ENCODE peak calls at places on chromosomes 16 and 17, in eight cellular contexts. One of them, this sample, is unnamed.

GRCh38 chr17:4901648-4902344 is 1.1 kb downstream of the CHRNE start:
- DNase-seq in upper lobe of left lung: peak
- DNase-seq in GM12891: peak
- DNase-seq in uterus: no peak
- DNase-seq in ovary: peak
- DNase-seq in adrenal gland: peak
- DNase-seq in transverse colon: no peak
- DNase-seq in A549: no peak
- DNase-seq in this sample: no peak

GRCh38 chr16:56618138-56618537 is 7.4 kb upstream of the MT1E start:
- DNase-seq in upper lobe of left lung: no peak
- DNase-seq in GM12891: no peak
- DNase-seq in uterus: no peak
- DNase-seq in ovary: no peak
- DNase-seq in adrenal gland: no peak
- DNase-seq in transverse colon: no peak
- DNase-seq in A549: no peak
- DNase-seq in this sample: no peak

GRCh38 chr16:608019-608418 is 18.2 kb downstream of the RAB40C start:
- DNase-seq in upper lobe of left lung: no peak
- DNase-seq in GM12891: no peak
- DNase-seq in uterus: no peak
- DNase-seq in ovary: no peak
- DNase-seq in adrenal gland: no peak
- DNase-seq in transverse colon: no peak
- DNase-seq in A549: no peak
- DNase-seq in this sample: no peak

GRCh38 chr17:59837362-59838195 is 55.2 kb downstream of the TUBD1 start:
- DNase-seq in upper lobe of left lung: peak
- DNase-seq in GM12891: no peak
- DNase-seq in uterus: peak
- DNase-seq in ovary: no peak
- DNase-seq in adrenal gland: peak
- DNase-seq in transverse colon: peak
- DNase-seq in A549: peak
- DNase-seq in this sample: peak

GRCh38 chr17:2852211-2852610 is 56.0 kb downstream of the RAP1GAP2 start:
- DNase-seq in upper lobe of left lung: no peak
- DNase-seq in GM12891: no peak
- DNase-seq in uterus: no peak
- DNase-seq in ovary: no peak
- DNase-seq in adrenal gland: no peak
- DNase-seq in transverse colon: peak
- DNase-seq in A549: no peak
- DNase-seq in this sample: no peak

GRCh38 chr17:3762922-3763776 is 37.8 kb downstream of the ITGAE start:
- DNase-seq in upper lobe of left lung: no peak
- DNase-seq in GM12891: peak
- DNase-seq in uterus: no peak
- DNase-seq in ovary: no peak
- DNase-seq in adrenal gland: no peak
- DNase-seq in transverse colon: no peak
- DNase-seq in A549: no peak
- DNase-seq in this sample: no peak

GRCh38 chr16:48611329-48612137 is 1.6 kb upstream of the N4BP1 start:
- DNase-seq in upper lobe of left lung: peak
- DNase-seq in GM12891: no peak
- DNase-seq in uterus: no peak
- DNase-seq in ovary: no peak
- DNase-seq in adrenal gland: no peak
- DNase-seq in transverse colon: peak
- DNase-seq in A549: peak
- DNase-seq in this sample: no peak

GRCh38 chr16:53545433-53545832 is 42.4 kb upstream of the AKTIP start:
- DNase-seq in upper lobe of left lung: no peak
- DNase-seq in GM12891: no peak
- DNase-seq in uterus: no peak
- DNase-seq in ovary: no peak
- DNase-seq in adrenal gland: no peak
- DNase-seq in transverse colon: no peak
- DNase-seq in A549: no peak
- DNase-seq in this sample: no peak

GRCh38 chr16:70804153-70804728 is 3.3 kb upstream of the VAC14 start:
- DNase-seq in upper lobe of left lung: no peak
- DNase-seq in GM12891: no peak
- DNase-seq in uterus: no peak
- DNase-seq in ovary: no peak
- DNase-seq in adrenal gland: no peak
- DNase-seq in transverse colon: no peak
- DNase-seq in A549: peak
- DNase-seq in this sample: no peak

GRCh38 chr17:61495161-61495857 is 43.1 kb downstream of the TBX4 start:
- DNase-seq in upper lobe of left lung: no peak
- DNase-seq in GM12891: no peak
- DNase-seq in uterus: no peak
- DNase-seq in ovary: no peak
- DNase-seq in adrenal gland: peak
- DNase-seq in transverse colon: no peak
- DNase-seq in A549: no peak
- DNase-seq in this sample: no peak

GRCh38 chr16:15521758-15522509 is 87.5 kb downstream of the BMERB1 start:
- DNase-seq in upper lobe of left lung: no peak
- DNase-seq in GM12891: no peak
- DNase-seq in uterus: peak
- DNase-seq in ovary: no peak
- DNase-seq in adrenal gland: no peak
- DNase-seq in transverse colon: no peak
- DNase-seq in A549: no peak
- DNase-seq in this sample: no peak

DNA sequence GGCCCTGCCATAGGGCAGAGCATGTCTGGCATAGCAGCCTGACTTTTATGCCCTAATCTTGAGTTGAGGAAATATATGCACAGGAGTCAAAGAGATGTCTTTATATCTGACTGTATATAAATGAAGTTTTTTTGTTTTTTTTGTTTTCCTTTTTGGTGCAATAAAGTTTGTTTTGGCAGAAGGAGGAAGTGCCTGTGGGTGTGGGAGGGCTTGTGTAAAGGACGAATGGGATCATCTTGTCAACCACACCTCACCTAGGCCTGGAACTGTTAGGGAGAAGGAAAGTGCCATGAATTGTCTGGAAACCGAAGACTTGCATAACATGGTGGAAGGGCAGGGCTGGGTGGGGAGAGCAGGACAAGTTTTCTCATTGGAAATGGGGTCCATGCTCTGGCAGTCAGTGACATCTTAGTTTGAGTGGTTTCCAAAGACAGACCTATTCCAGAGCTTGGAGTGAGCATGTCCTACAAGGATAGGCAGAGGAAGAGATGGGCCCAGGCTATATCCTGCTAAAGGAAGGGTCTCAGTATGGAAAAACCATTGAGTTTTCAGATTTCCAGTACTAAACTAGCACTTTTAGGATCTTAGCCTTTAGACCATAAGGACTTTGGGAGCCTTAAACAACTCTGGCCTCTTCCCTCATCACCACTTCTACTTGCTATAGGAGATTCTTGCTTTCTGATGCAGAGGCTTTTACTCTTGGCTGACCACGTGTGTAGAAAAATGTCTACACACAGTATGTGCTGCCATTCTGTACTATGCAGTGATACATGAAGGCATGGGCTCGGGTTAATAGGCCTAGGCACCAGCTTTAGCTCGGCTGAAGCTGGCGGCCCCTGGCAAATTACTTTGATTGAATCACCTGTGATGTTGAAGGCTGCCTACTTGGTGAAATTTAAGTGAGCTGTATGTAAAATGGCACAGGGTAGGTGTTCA is 15.5 kb downstream of the SNF8 start:
- DNase-seq in upper lobe of left lung: no peak
- DNase-seq in GM12891: no peak
- DNase-seq in uterus: no peak
- DNase-seq in ovary: no peak
- DNase-seq in adrenal gland: no peak
- DNase-seq in transverse colon: no peak
- DNase-seq in A549: no peak
- DNase-seq in this sample: no peak
- TF ChIP-seq POLR2A in upper lobe of left lung: no peak
- TF ChIP-seq POLR2A in GM12891: peak
- TF ChIP-seq POLR2A in uterus: no peak
- TF ChIP-seq POLR2A in ovary: no peak
- TF ChIP-seq POLR2A in adrenal gland: no peak
- TF ChIP-seq POLR2A in transverse colon: no peak
- TF ChIP-seq POLR2A in A549: no peak
- TF ChIP-seq POLR2A in this sample: no peak

GRCh38 chr17:39198186-39198566 is 707 bp upstream of the CACNB1 start:
- DNase-seq in upper lobe of left lung: no peak
- DNase-seq in GM12891: no peak
- DNase-seq in uterus: no peak
- DNase-seq in ovary: no peak
- DNase-seq in adrenal gland: no peak
- DNase-seq in transverse colon: no peak
- DNase-seq in A549: no peak
- DNase-seq in this sample: no peak

GRCh38 chr17:39195568-39196160 is 1.8 kb downstream of the CACNB1 start:
- DNase-seq in upper lobe of left lung: peak
- DNase-seq in GM12891: no peak
- DNase-seq in uterus: no peak
- DNase-seq in ovary: no peak
- DNase-seq in adrenal gland: no peak
- DNase-seq in transverse colon: peak
- DNase-seq in A549: no peak
- DNase-seq in this sample: no peak

GRCh38 chr17:39196191-39196819 is 1.2 kb downstream of the CACNB1 start:
- DNase-seq in upper lobe of left lung: no peak
- DNase-seq in GM12891: no peak
- DNase-seq in uterus: no peak
- DNase-seq in ovary: no peak
- DNase-seq in adrenal gland: no peak
- DNase-seq in transverse colon: peak
- DNase-seq in A549: no peak
- DNase-seq in this sample: no peak

GRCh38 chr17:39196820-39197331 is 593 bp downstream of the CACNB1 start:
- DNase-seq in upper lobe of left lung: peak
- DNase-seq in GM12891: no peak
- DNase-seq in uterus: peak
- DNase-seq in ovary: peak
- DNase-seq in adrenal gland: peak
- DNase-seq in transverse colon: peak
- DNase-seq in A549: peak
- DNase-seq in this sample: no peak

GRCh38 chr17:39197380-39198185 is at the start of gene CACNB1:
- DNase-seq in upper lobe of left lung: peak
- DNase-seq in GM12891: peak
- DNase-seq in uterus: peak
- DNase-seq in ovary: peak
- DNase-seq in adrenal gland: peak
- DNase-seq in transverse colon: peak
- DNase-seq in A549: peak
- DNase-seq in this sample: peak
- TF ChIP-seq POLR2A in upper lobe of left lung: peak
- TF ChIP-seq POLR2A in GM12891: no peak
- TF ChIP-seq POLR2A in uterus: peak
- TF ChIP-seq POLR2A in ovary: peak
- TF ChIP-seq POLR2A in adrenal gland: peak
- TF ChIP-seq POLR2A in transverse colon: no peak
- TF ChIP-seq POLR2A in A549: peak
- TF ChIP-seq POLR2A in this sample: peak

DNA sequence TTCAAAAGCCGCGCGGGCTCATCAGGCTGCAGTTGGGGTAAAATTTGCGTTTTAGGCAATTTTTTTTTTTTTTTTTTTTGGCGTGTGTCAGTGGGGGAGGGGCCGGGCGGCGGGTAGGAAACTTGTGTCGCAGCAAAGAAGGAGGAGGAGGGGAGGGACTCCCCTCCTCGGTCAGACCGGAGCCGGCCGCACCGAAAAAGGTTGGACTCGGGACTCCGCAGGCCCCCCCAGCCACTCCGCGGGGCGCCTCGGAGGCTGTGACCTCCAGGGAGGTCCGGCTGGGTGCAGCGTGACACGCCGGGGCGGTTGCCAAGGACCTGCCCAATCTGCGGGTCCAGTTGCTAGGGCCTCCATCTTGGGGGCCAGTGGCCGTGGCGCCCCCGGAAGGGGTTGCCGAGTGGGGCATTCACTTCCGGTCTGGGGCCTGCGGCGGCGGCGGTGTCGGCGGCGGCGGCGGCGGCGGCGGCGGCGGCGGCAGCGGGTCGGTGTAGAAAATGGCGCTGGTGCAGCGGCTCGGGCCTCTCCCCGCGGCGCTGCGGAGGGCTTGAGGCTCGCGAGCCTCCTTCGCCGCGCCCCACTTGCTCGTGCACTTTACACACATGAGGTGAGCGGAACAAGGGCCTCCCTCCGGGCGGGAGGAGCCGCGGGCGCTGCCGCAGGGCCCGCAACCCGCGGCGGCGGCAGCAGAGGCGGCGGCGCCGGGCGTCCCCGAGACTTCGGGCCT is at the start of gene TNRC6A:
- DNase-seq in upper lobe of left lung: peak
- DNase-seq in GM12891: peak
- DNase-seq in uterus: peak
- DNase-seq in ovary: peak
- DNase-seq in adrenal gland: peak
- DNase-seq in transverse colon: peak
- DNase-seq in A549: peak
- DNase-seq in this sample: peak
- TF ChIP-seq POLR2A in upper lobe of left lung: peak
- TF ChIP-seq POLR2A in GM12891: no peak
- TF ChIP-seq POLR2A in uterus: peak
- TF ChIP-seq POLR2A in ovary: peak
- TF ChIP-seq POLR2A in adrenal gland: peak
- TF ChIP-seq POLR2A in transverse colon: peak
- TF ChIP-seq POLR2A in A549: peak
- TF ChIP-seq POLR2A in this sample: peak

GRCh38 chr17:64145460-64145750 is 15.5 kb upstream of the ERN1 start:
- DNase-seq in upper lobe of left lung: no peak
- DNase-seq in GM12891: no peak
- DNase-seq in uterus: no peak
- DNase-seq in ovary: no peak
- DNase-seq in adrenal gland: no peak
- DNase-seq in transverse colon: no peak
- DNase-seq in A549: no peak
- DNase-seq in this sample: no peak

GRCh38 chr17:64148017-64148631 is 18.2 kb upstream of the ERN1 start:
- DNase-seq in upper lobe of left lung: no peak
- DNase-seq in GM12891: no peak
- DNase-seq in uterus: no peak
- DNase-seq in ovary: no peak
- DNase-seq in adrenal gland: no peak
- DNase-seq in transverse colon: no peak
- DNase-seq in A549: peak
- DNase-seq in this sample: no peak

GRCh38 chr17:64147110-64148016 is 17.4 kb upstream of the ERN1 start:
- DNase-seq in upper lobe of left lung: no peak
- DNase-seq in GM12891: no peak
- DNase-seq in uterus: no peak
- DNase-seq in ovary: no peak
- DNase-seq in adrenal gland: peak
- DNase-seq in transverse colon: no peak
- DNase-seq in A549: peak
- DNase-seq in this sample: no peak

GRCh38 chr17:64146418-64147109 is 16.6 kb upstream of the ERN1 start:
- DNase-seq in upper lobe of left lung: peak
- DNase-seq in GM12891: no peak
- DNase-seq in uterus: no peak
- DNase-seq in ovary: peak
- DNase-seq in adrenal gland: peak
- DNase-seq in transverse colon: peak
- DNase-seq in A549: peak
- DNase-seq in this sample: peak

GRCh38 chr17:64145751-64146417 is 15.9 kb upstream of the ERN1 start:
- DNase-seq in upper lobe of left lung: peak
- DNase-seq in GM12891: peak
- DNase-seq in uterus: peak
- DNase-seq in ovary: peak
- DNase-seq in adrenal gland: peak
- DNase-seq in transverse colon: peak
- DNase-seq in A549: peak
- DNase-seq in this sample: peak
- TF ChIP-seq POLR2A in upper lobe of left lung: peak
- TF ChIP-seq POLR2A in GM12891: peak
- TF ChIP-seq POLR2A in uterus: peak
- TF ChIP-seq POLR2A in ovary: peak
- TF ChIP-seq POLR2A in adrenal gland: peak
- TF ChIP-seq POLR2A in transverse colon: peak
- TF ChIP-seq POLR2A in A549: peak
- TF ChIP-seq POLR2A in this sample: no peak